ENCODE peak calls at places on chromosomes 1 and 21, in ten cellular contexts. One of them, this sample, is unnamed.

GRCh38 chr1:226510453-226510852 is 38.1 kb upstream of the STUM start:
- DNase-seq in AG08395: peak; percentile 32
- DNase-seq in NB4: no peak
- DNase-seq in stimulated activated CD4-positive, alpha-beta T cell treated with anti-CD3 and anti-CD28 coated beads, Interleukin-12 subunit alpha, Interleukin-12 subunit beta, amount 100 ng/mL, for 48 hours: no peak
- DNase-seq in left ventricle myocardium superior: no peak
- DNase-seq in HT-29: no peak
- DNase-seq in kidney: no peak
- DNase-seq in GM04504: no peak
- DNase-seq in EL: no peak
- DNase-seq in NCI-H2029: no peak
- DNase-seq in this sample: no peak

GRCh38 chr1:17878837-17879236 is 123.7 kb downstream of the ACTL8 start:
- DNase-seq in NCI-H2029: no peak
- DNase-seq in EL: peak; percentile 86
- DNase-seq in AG08395: peak; percentile 94
- DNase-seq in NB4: no peak
- DNase-seq in stimulated activated CD4-positive, alpha-beta T cell treated with anti-CD3 and anti-CD28 coated beads, Interleukin-12 subunit alpha, Interleukin-12 subunit beta, amount 100 ng/mL, for 48 hours: no peak
- DNase-seq in kidney: peak; percentile 26
- DNase-seq in GM04504: peak; percentile 76
- DNase-seq in left ventricle myocardium superior: no peak
- DNase-seq in HT-29: no peak
- DNase-seq in this sample: no peak

GRCh38 chr1:30274176-30274936 is 449.0 kb downstream of the MATN1 start:
- DNase-seq in NCI-H2029: no peak
- DNase-seq in left ventricle myocardium superior: no peak
- DNase-seq in GM04504: no peak
- DNase-seq in kidney: no peak
- DNase-seq in EL: no peak
- DNase-seq in NB4: no peak
- DNase-seq in AG08395: no peak
- DNase-seq in stimulated activated CD4-positive, alpha-beta T cell treated with anti-CD3 and anti-CD28 coated beads, Interleukin-12 subunit alpha, Interleukin-12 subunit beta, amount 100 ng/mL, for 48 hours: no peak
- DNase-seq in HT-29: no peak
- DNase-seq in this sample: no peak

GRCh38 chr1:44698138-44698537 is 23.6 kb downstream of the ARMH1 start:
- DNase-seq in NCI-H2029: no peak
- DNase-seq in stimulated activated CD4-positive, alpha-beta T cell treated with anti-CD3 and anti-CD28 coated beads, Interleukin-12 subunit alpha, Interleukin-12 subunit beta, amount 100 ng/mL, for 48 hours: no peak
- DNase-seq in EL: no peak
- DNase-seq in kidney: no peak
- DNase-seq in GM04504: no peak
- DNase-seq in AG08395: no peak
- DNase-seq in HT-29: no peak
- DNase-seq in left ventricle myocardium superior: no peak
- DNase-seq in NB4: peak; percentile 29
- DNase-seq in this sample: no peak

GRCh38 chr21:45330851-45331261 is 43.2 kb upstream of the POFUT2 start:
- DNase-seq in kidney: peak; percentile 61
- DNase-seq in left ventricle myocardium superior: no peak
- DNase-seq in NCI-H2029: no peak
- DNase-seq in NB4: no peak
- DNase-seq in stimulated activated CD4-positive, alpha-beta T cell treated with anti-CD3 and anti-CD28 coated beads, Interleukin-12 subunit alpha, Interleukin-12 subunit beta, amount 100 ng/mL, for 48 hours: no peak
- DNase-seq in HT-29: no peak
- DNase-seq in EL: no peak
- DNase-seq in GM04504: no peak
- DNase-seq in AG08395: no peak
- DNase-seq in this sample: no peak

GRCh38 chr1:79575424-79575823 is 568.9 kb upstream of the ADGRL4 start:
- DNase-seq in HT-29: no peak
- DNase-seq in left ventricle myocardium superior: no peak
- DNase-seq in NB4: no peak
- DNase-seq in GM04504: no peak
- DNase-seq in stimulated activated CD4-positive, alpha-beta T cell treated with anti-CD3 and anti-CD28 coated beads, Interleukin-12 subunit alpha, Interleukin-12 subunit beta, amount 100 ng/mL, for 48 hours: no peak
- DNase-seq in kidney: no peak
- DNase-seq in AG08395: no peak
- DNase-seq in NCI-H2029: no peak
- DNase-seq in EL: no peak
- DNase-seq in this sample: no peak

GRCh38 chr1:244210884-244211558 is 159.9 kb downstream of the ZBTB18 start:
- DNase-seq in stimulated activated CD4-positive, alpha-beta T cell treated with anti-CD3 and anti-CD28 coated beads, Interleukin-12 subunit alpha, Interleukin-12 subunit beta, amount 100 ng/mL, for 48 hours: no peak
- DNase-seq in NB4: no peak
- DNase-seq in HT-29: peak; percentile 21
- DNase-seq in NCI-H2029: no peak
- DNase-seq in GM04504: no peak
- DNase-seq in left ventricle myocardium superior: no peak
- DNase-seq in AG08395: no peak
- DNase-seq in EL: peak; percentile 8
- DNase-seq in kidney: no peak
- DNase-seq in this sample: peak; percentile 51

GRCh38 chr21:14942801-14943490 is 121.9 kb downstream of the NRIP1 start:
- DNase-seq in NB4: no peak
- DNase-seq in left ventricle myocardium superior: no peak
- DNase-seq in kidney: no peak
- DNase-seq in EL: no peak
- DNase-seq in NCI-H2029: no peak
- DNase-seq in stimulated activated CD4-positive, alpha-beta T cell treated with anti-CD3 and anti-CD28 coated beads, Interleukin-12 subunit alpha, Interleukin-12 subunit beta, amount 100 ng/mL, for 48 hours: no peak
- DNase-seq in AG08395: no peak
- DNase-seq in GM04504: no peak
- DNase-seq in HT-29: no peak
- DNase-seq in this sample: peak; percentile 70

GRCh38 chr1:39128959-39129358 is 75.5 kb upstream of the MACF1 start:
- DNase-seq in NB4: no peak
- DNase-seq in AG08395: no peak
- DNase-seq in stimulated activated CD4-positive, alpha-beta T cell treated with anti-CD3 and anti-CD28 coated beads, Interleukin-12 subunit alpha, Interleukin-12 subunit beta, amount 100 ng/mL, for 48 hours: no peak
- DNase-seq in GM04504: no peak
- DNase-seq in EL: no peak
- DNase-seq in left ventricle myocardium superior: no peak
- DNase-seq in kidney: peak; percentile 78
- DNase-seq in HT-29: peak; percentile 89
- DNase-seq in NCI-H2029: peak; percentile 100
- DNase-seq in this sample: peak; percentile 91

GRCh38 chr1:29655945-29656866 is 419.9 kb downstream of the PTPRU start:
- DNase-seq in EL: peak; percentile 17
- DNase-seq in HT-29: peak; percentile 28
- DNase-seq in left ventricle myocardium superior: no peak
- DNase-seq in kidney: no peak
- DNase-seq in GM04504: no peak
- DNase-seq in NB4: peak; percentile 4
- DNase-seq in NCI-H2029: no peak
- DNase-seq in AG08395: no peak
- DNase-seq in stimulated activated CD4-positive, alpha-beta T cell treated with anti-CD3 and anti-CD28 coated beads, Interleukin-12 subunit alpha, Interleukin-12 subunit beta, amount 100 ng/mL, for 48 hours: no peak
- DNase-seq in this sample: no peak

GRCh38 chr1:94228640-94229375 is 8.6 kb downstream of the ARHGAP29 start:
- DNase-seq in GM04504: no peak
- DNase-seq in EL: no peak
- DNase-seq in HT-29: no peak
- DNase-seq in AG08395: no peak
- DNase-seq in stimulated activated CD4-positive, alpha-beta T cell treated with anti-CD3 and anti-CD28 coated beads, Interleukin-12 subunit alpha, Interleukin-12 subunit beta, amount 100 ng/mL, for 48 hours: no peak
- DNase-seq in kidney: no peak
- DNase-seq in NCI-H2029: no peak
- DNase-seq in NB4: no peak
- DNase-seq in left ventricle myocardium superior: no peak
- DNase-seq in this sample: no peak

GRCh38 chr1:1230656-1231399 is 973 bp downstream of the SDF4 start:
- DNase-seq in left ventricle myocardium superior: no peak
- DNase-seq in GM04504: peak; percentile 69
- DNase-seq in NCI-H2029: no peak
- DNase-seq in HT-29: peak; percentile 76
- DNase-seq in AG08395: peak; percentile 93
- DNase-seq in kidney: no peak
- DNase-seq in stimulated activated CD4-positive, alpha-beta T cell treated with anti-CD3 and anti-CD28 coated beads, Interleukin-12 subunit alpha, Interleukin-12 subunit beta, amount 100 ng/mL, for 48 hours: no peak
- DNase-seq in EL: peak; percentile 72
- DNase-seq in NB4: peak; percentile 41
- DNase-seq in this sample: peak; percentile 62

GRCh38 chr1:83118472-83118871 is 880.5 kb downstream of the TTLL7 start:
- DNase-seq in NCI-H2029: no peak
- DNase-seq in AG08395: no peak
- DNase-seq in kidney: no peak
- DNase-seq in EL: no peak
- DNase-seq in GM04504: no peak
- DNase-seq in NB4: no peak
- DNase-seq in HT-29: no peak
- DNase-seq in left ventricle myocardium superior: no peak
- DNase-seq in stimulated activated CD4-positive, alpha-beta T cell treated with anti-CD3 and anti-CD28 coated beads, Interleukin-12 subunit alpha, Interleukin-12 subunit beta, amount 100 ng/mL, for 48 hours: no peak
- DNase-seq in this sample: no peak

GRCh38 chr1:44048816-44049215 is 17.6 kb upstream of the SLC6A9 start:
- DNase-seq in NB4: no peak
- DNase-seq in EL: peak; percentile 77
- DNase-seq in NCI-H2029: no peak
- DNase-seq in GM04504: no peak
- DNase-seq in kidney: no peak
- DNase-seq in HT-29: no peak
- DNase-seq in stimulated activated CD4-positive, alpha-beta T cell treated with anti-CD3 and anti-CD28 coated beads, Interleukin-12 subunit alpha, Interleukin-12 subunit beta, amount 100 ng/mL, for 48 hours: no peak
- DNase-seq in AG08395: no peak
- DNase-seq in left ventricle myocardium superior: no peak
- DNase-seq in this sample: no peak

GRCh38 chr1:184691719-184692324 is 62.8 kb downstream of the EDEM3 start:
- DNase-seq in HT-29: peak; percentile 69
- DNase-seq in AG08395: peak; percentile 64
- DNase-seq in kidney: no peak
- DNase-seq in GM04504: peak; percentile 41
- DNase-seq in stimulated activated CD4-positive, alpha-beta T cell treated with anti-CD3 and anti-CD28 coated beads, Interleukin-12 subunit alpha, Interleukin-12 subunit beta, amount 100 ng/mL, for 48 hours: no peak
- DNase-seq in left ventricle myocardium superior: no peak
- DNase-seq in NB4: peak; percentile 36
- DNase-seq in EL: peak; percentile 59
- DNase-seq in NCI-H2029: no peak
- DNase-seq in this sample: peak; percentile 56

GRCh38 chr1:180155202-180155682 is 573 bp downstream of the QSOX1 start:
- DNase-seq in AG08395: no peak
- DNase-seq in EL: peak; percentile 33
- DNase-seq in GM04504: no peak
- DNase-seq in NCI-H2029: no peak
- DNase-seq in kidney: no peak
- DNase-seq in stimulated activated CD4-positive, alpha-beta T cell treated with anti-CD3 and anti-CD28 coated beads, Interleukin-12 subunit alpha, Interleukin-12 subunit beta, amount 100 ng/mL, for 48 hours: no peak
- DNase-seq in left ventricle myocardium superior: peak; percentile 37
- DNase-seq in NB4: peak; percentile 28
- DNase-seq in HT-29: peak; percentile 55
- DNase-seq in this sample: peak; percentile 66

GRCh38 chr21:46226920-46227599 is 1.5 kb downstream of the LSS start:
- DNase-seq in AG08395: peak; percentile 15
- DNase-seq in GM04504: peak; percentile 29
- DNase-seq in stimulated activated CD4-positive, alpha-beta T cell treated with anti-CD3 and anti-CD28 coated beads, Interleukin-12 subunit alpha, Interleukin-12 subunit beta, amount 100 ng/mL, for 48 hours: no peak
- DNase-seq in EL: peak; percentile 50
- DNase-seq in kidney: no peak
- DNase-seq in NCI-H2029: no peak
- DNase-seq in HT-29: peak; percentile 7
- DNase-seq in left ventricle myocardium superior: no peak
- DNase-seq in NB4: peak; percentile 21
- DNase-seq in this sample: no peak

GRCh38 chr1:66283583-66284041 is 250.3 kb upstream of the SGIP1 start:
- DNase-seq in AG08395: no peak
- DNase-seq in HT-29: no peak
- DNase-seq in stimulated activated CD4-positive, alpha-beta T cell treated with anti-CD3 and anti-CD28 coated beads, Interleukin-12 subunit alpha, Interleukin-12 subunit beta, amount 100 ng/mL, for 48 hours: no peak
- DNase-seq in NB4: no peak
- DNase-seq in GM04504: no peak
- DNase-seq in EL: no peak
- DNase-seq in kidney: no peak
- DNase-seq in left ventricle myocardium superior: no peak
- DNase-seq in NCI-H2029: no peak
- DNase-seq in this sample: no peak

GRCh38 chr1:235127774-235128452 is 724 bp downstream of the TOMM20 start:
- DNase-seq in AG08395: no peak
- DNase-seq in NB4: peak; percentile 28
- DNase-seq in EL: no peak
- DNase-seq in left ventricle myocardium superior: no peak
- DNase-seq in GM04504: no peak
- DNase-seq in kidney: no peak
- DNase-seq in NCI-H2029: no peak
- DNase-seq in stimulated activated CD4-positive, alpha-beta T cell treated with anti-CD3 and anti-CD28 coated beads, Interleukin-12 subunit alpha, Interleukin-12 subunit beta, amount 100 ng/mL, for 48 hours: no peak
- DNase-seq in HT-29: no peak
- DNase-seq in this sample: peak; percentile 39

GRCh38 chr1:223338811-223339746 is 24.9 kb downstream of the SUSD4 start:
- DNase-seq in NCI-H2029: no peak
- DNase-seq in HT-29: no peak
- DNase-seq in AG08395: peak; percentile 22
- DNase-seq in NB4: no peak
- DNase-seq in left ventricle myocardium superior: no peak
- DNase-seq in EL: no peak
- DNase-seq in stimulated activated CD4-positive, alpha-beta T cell treated with anti-CD3 and anti-CD28 coated beads, Interleukin-12 subunit alpha, Interleukin-12 subunit beta, amount 100 ng/mL, for 48 hours: no peak
- DNase-seq in GM04504: no peak
- DNase-seq in kidney: no peak
- DNase-seq in this sample: no peak

GRCh38 chr1:206579747-206580437 is 32.4 kb downstream of the EIF2D start:
- DNase-seq in stimulated activated CD4-positive, alpha-beta T cell treated with anti-CD3 and anti-CD28 coated beads, Interleukin-12 subunit alpha, Interleukin-12 subunit beta, amount 100 ng/mL, for 48 hours: peak; percentile 91
- DNase-seq in GM04504: no peak
- DNase-seq in kidney: peak; percentile 89
- DNase-seq in left ventricle myocardium superior: peak; percentile 77
- DNase-seq in EL: peak; percentile 64
- DNase-seq in AG08395: peak; percentile 82
- DNase-seq in NB4: peak; percentile 97
- DNase-seq in HT-29: no peak
- DNase-seq in NCI-H2029: no peak
- DNase-seq in this sample: no peak